ENCODE peak calls at places on chromosomes 4 and X, in five cellular contexts. One of them, this sample, is unnamed.

GRCh38 chr4:149584703-149585102 is 230.9 kb downstream of the IQCM start:
- DNase-seq in fibroblast of gingiva: no peak
- DNase-seq in stimulated activated CD8-positive, alpha-beta memory T cell treated with anti-CD3 and anti-CD28 coated beads, Interleukin-4, amount 100 ng/mL, for 24 hours: no peak
- DNase-seq in ovary: no peak
- DNase-seq in GM04504: no peak
- DNase-seq in this sample: no peak

GRCh38 chrX:12867746-12868145 is 874 bp downstream of the TLR7 start:
- DNase-seq in GM04504: no peak
- DNase-seq in ovary: no peak
- DNase-seq in fibroblast of gingiva: no peak
- DNase-seq in stimulated activated CD8-positive, alpha-beta memory T cell treated with anti-CD3 and anti-CD28 coated beads, Interleukin-4, amount 100 ng/mL, for 24 hours: no peak
- DNase-seq in this sample: no peak

GRCh38 chrX:2751291-2751690 is 549 bp upstream of the XG start:
- DNase-seq in fibroblast of gingiva: peak
- DNase-seq in ovary: no peak
- DNase-seq in GM04504: peak
- DNase-seq in stimulated activated CD8-positive, alpha-beta memory T cell treated with anti-CD3 and anti-CD28 coated beads, Interleukin-4, amount 100 ng/mL, for 24 hours: no peak
- DNase-seq in this sample: no peak

GRCh38 chr4:148778980-148779675 is 336.9 kb upstream of the NR3C2 start:
- DNase-seq in GM04504: no peak
- DNase-seq in fibroblast of gingiva: no peak
- DNase-seq in stimulated activated CD8-positive, alpha-beta memory T cell treated with anti-CD3 and anti-CD28 coated beads, Interleukin-4, amount 100 ng/mL, for 24 hours: no peak
- DNase-seq in ovary: no peak
- DNase-seq in this sample: no peak

GRCh38 chr4:25769251-25769650 is 93.5 kb downstream of the SEL1L3 start:
- DNase-seq in stimulated activated CD8-positive, alpha-beta memory T cell treated with anti-CD3 and anti-CD28 coated beads, Interleukin-4, amount 100 ng/mL, for 24 hours: no peak
- DNase-seq in GM04504: no peak
- DNase-seq in ovary: no peak
- DNase-seq in fibroblast of gingiva: no peak
- DNase-seq in this sample: no peak

GRCh38 chr4:53019485-53020382 is 157.6 kb downstream of the RASL11B start:
- DNase-seq in stimulated activated CD8-positive, alpha-beta memory T cell treated with anti-CD3 and anti-CD28 coated beads, Interleukin-4, amount 100 ng/mL, for 24 hours: no peak
- DNase-seq in fibroblast of gingiva: peak
- DNase-seq in GM04504: peak
- DNase-seq in ovary: no peak
- DNase-seq in this sample: no peak

GRCh38 chrX:119466970-119467369 is 1.3 kb upstream of the SLC25A5 start:
- DNase-seq in GM04504: no peak
- DNase-seq in ovary: no peak
- DNase-seq in fibroblast of gingiva: no peak
- DNase-seq in stimulated activated CD8-positive, alpha-beta memory T cell treated with anti-CD3 and anti-CD28 coated beads, Interleukin-4, amount 100 ng/mL, for 24 hours: no peak
- DNase-seq in this sample: no peak

GRCh38 chrX:129655547-129656248 is 942 bp upstream of the APLN start:
- DNase-seq in ovary: no peak
- DNase-seq in fibroblast of gingiva: no peak
- DNase-seq in GM04504: no peak
- DNase-seq in stimulated activated CD8-positive, alpha-beta memory T cell treated with anti-CD3 and anti-CD28 coated beads, Interleukin-4, amount 100 ng/mL, for 24 hours: no peak
- DNase-seq in this sample: peak

GRCh38 chrX:8971116-8971515 is 62.8 kb downstream of the FAM9B start:
- DNase-seq in fibroblast of gingiva: peak
- DNase-seq in ovary: no peak
- DNase-seq in GM04504: no peak
- DNase-seq in stimulated activated CD8-positive, alpha-beta memory T cell treated with anti-CD3 and anti-CD28 coated beads, Interleukin-4, amount 100 ng/mL, for 24 hours: no peak
- DNase-seq in this sample: no peak

This sample was measured in DMS79 treated with DMSO at 0.1 percent for 48 hours.